ENCODE peak calls at places on chromosome 14, in seven cellular contexts. One of them, this sample, is unnamed.

GRCh38 chr14:51847489-51847796 is 13.0 kb upstream of the GNG2 start:
- DNase-seq in AG04450: no peak
- DNase-seq in lower lobe of right lung: no peak
- DNase-seq in bronchial epithelial cell: no peak
- DNase-seq in left lung: no peak
- DNase-seq in A673: no peak
- DNase-seq in left ventricle myocardium inferior: no peak
- DNase-seq in this sample: no peak

GRCh38 chr14:97943619-97944018 is 1146.4 kb downstream of the VRK1 start:
- DNase-seq in AG04450: no peak
- DNase-seq in lower lobe of right lung: no peak
- DNase-seq in bronchial epithelial cell: no peak
- DNase-seq in left lung: no peak
- DNase-seq in A673: no peak
- DNase-seq in left ventricle myocardium inferior: no peak
- DNase-seq in this sample: no peak

GRCh38 chr14:38257500-38257899 is 1.6 kb upstream of the CLEC14A start:
- DNase-seq in AG04450: no peak
- DNase-seq in lower lobe of right lung: no peak
- DNase-seq in bronchial epithelial cell: peak; percentile 52
- DNase-seq in left lung: no peak
- DNase-seq in A673: no peak
- DNase-seq in left ventricle myocardium inferior: no peak
- DNase-seq in this sample: no peak

GRCh38 chr14:95040723-95041476 is 116.4 kb downstream of the DICER1 start:
- DNase-seq in AG04450: no peak
- DNase-seq in lower lobe of right lung: no peak
- DNase-seq in bronchial epithelial cell: no peak
- DNase-seq in left lung: no peak
- DNase-seq in A673: no peak
- DNase-seq in left ventricle myocardium inferior: no peak
- DNase-seq in this sample: no peak

GRCh38 chr14:66476964-66477363 is 9.2 kb upstream of the CCDC196 start:
- DNase-seq in AG04450: no peak
- DNase-seq in lower lobe of right lung: no peak
- DNase-seq in bronchial epithelial cell: peak; percentile 37
- DNase-seq in left lung: no peak
- DNase-seq in A673: peak; percentile 21
- DNase-seq in left ventricle myocardium inferior: no peak
- DNase-seq in this sample: no peak

GRCh38 chr14:99815696-99816095 is 22.5 kb downstream of the EML1 start:
- DNase-seq in AG04450: no peak
- DNase-seq in lower lobe of right lung: no peak
- DNase-seq in bronchial epithelial cell: no peak
- DNase-seq in left lung: no peak
- DNase-seq in A673: no peak
- DNase-seq in left ventricle myocardium inferior: no peak
- DNase-seq in this sample: no peak

GRCh38 chr14:26199599-26200370 is 398.0 kb downstream of the NOVA1 start:
- DNase-seq in AG04450: no peak
- DNase-seq in lower lobe of right lung: no peak
- DNase-seq in bronchial epithelial cell: no peak
- DNase-seq in left lung: no peak
- DNase-seq in A673: no peak
- DNase-seq in left ventricle myocardium inferior: no peak
- DNase-seq in this sample: no peak

GRCh38 chr14:22391908-22392307 is 197.1 kb downstream of the DAD1 start:
- DNase-seq in AG04450: peak; percentile 37
- DNase-seq in lower lobe of right lung: peak; percentile 57
- DNase-seq in bronchial epithelial cell: peak; percentile 72
- DNase-seq in left lung: peak; percentile 56
- DNase-seq in A673: peak; percentile 93
- DNase-seq in left ventricle myocardium inferior: peak; percentile 34
- DNase-seq in this sample: no peak

GRCh38 chr14:103185051-103186027 is 62.1 kb downstream of the TNFAIP2 start:
- DNase-seq in AG04450: no peak
- DNase-seq in lower lobe of right lung: no peak
- DNase-seq in bronchial epithelial cell: peak; percentile 77
- DNase-seq in left lung: no peak
- DNase-seq in A673: peak; percentile 65
- DNase-seq in left ventricle myocardium inferior: no peak
- DNase-seq in this sample: no peak

GRCh38 chr14:31492759-31493498 is 5.1 kb upstream of the GPR33 start:
- DNase-seq in AG04450: no peak
- DNase-seq in lower lobe of right lung: no peak
- DNase-seq in bronchial epithelial cell: peak; percentile 43
- DNase-seq in left lung: no peak
- DNase-seq in A673: no peak
- DNase-seq in left ventricle myocardium inferior: no peak
- DNase-seq in this sample: no peak

GRCh38 chr14:93905623-93906022 is 21.5 kb upstream of the FAM181A start:
- DNase-seq in AG04450: no peak
- DNase-seq in lower lobe of right lung: no peak
- DNase-seq in bronchial epithelial cell: no peak
- DNase-seq in left lung: no peak
- DNase-seq in A673: no peak
- DNase-seq in left ventricle myocardium inferior: no peak
- DNase-seq in this sample: no peak

GRCh38 chr14:103187911-103188310 is 64.7 kb downstream of the TNFAIP2 start:
- DNase-seq in AG04450: no peak
- DNase-seq in lower lobe of right lung: no peak
- DNase-seq in bronchial epithelial cell: no peak
- DNase-seq in left lung: no peak
- DNase-seq in A673: no peak
- DNase-seq in left ventricle myocardium inferior: no peak
- DNase-seq in this sample: no peak

GRCh38 chr14:89182326-89182725 is 234.7 kb downstream of the FOXN3 start:
- DNase-seq in AG04450: no peak
- DNase-seq in lower lobe of right lung: no peak
- DNase-seq in bronchial epithelial cell: no peak
- DNase-seq in left lung: no peak
- DNase-seq in A673: no peak
- DNase-seq in left ventricle myocardium inferior: no peak
- DNase-seq in this sample: no peak

GRCh38 chr14:45038865-45039264 is 45.1 kb upstream of the PRPF39 start:
- DNase-seq in AG04450: no peak
- DNase-seq in lower lobe of right lung: no peak
- DNase-seq in bronchial epithelial cell: no peak
- DNase-seq in left lung: no peak
- DNase-seq in A673: peak; percentile 1
- DNase-seq in left ventricle myocardium inferior: no peak
- DNase-seq in this sample: no peak

GRCh38 chr14:25904446-25904845 is 693.4 kb downstream of the NOVA1 start:
- DNase-seq in AG04450: no peak
- DNase-seq in lower lobe of right lung: no peak
- DNase-seq in bronchial epithelial cell: no peak
- DNase-seq in left lung: no peak
- DNase-seq in A673: no peak
- DNase-seq in left ventricle myocardium inferior: no peak
- DNase-seq in this sample: no peak

GRCh38 chr14:97311411-97311810 is 514.2 kb downstream of the VRK1 start:
- DNase-seq in AG04450: no peak
- DNase-seq in lower lobe of right lung: no peak
- DNase-seq in bronchial epithelial cell: no peak
- DNase-seq in left lung: no peak
- DNase-seq in A673: no peak
- DNase-seq in left ventricle myocardium inferior: no peak
- DNase-seq in this sample: no peak

GRCh38 chr14:34713681-34714319 is 593 bp downstream of the CFL2 start:
- DNase-seq in AG04450: no peak
- DNase-seq in lower lobe of right lung: peak; percentile 61
- DNase-seq in bronchial epithelial cell: peak; percentile 72
- DNase-seq in left lung: peak; percentile 53
- DNase-seq in A673: peak; percentile 40
- DNase-seq in left ventricle myocardium inferior: peak; percentile 22
- DNase-seq in this sample: peak; percentile 73

GRCh38 chr14:30906752-30907658 is 32.6 kb downstream of the COCH start:
- DNase-seq in AG04450: no peak
- DNase-seq in lower lobe of right lung: no peak
- DNase-seq in bronchial epithelial cell: peak; percentile 65
- DNase-seq in left lung: no peak
- DNase-seq in A673: peak; percentile 40
- DNase-seq in left ventricle myocardium inferior: no peak
- DNase-seq in this sample: no peak

GRCh38 chr14:81452341-81452740 is 52.2 kb upstream of the STON2 start:
- DNase-seq in AG04450: no peak
- DNase-seq in lower lobe of right lung: no peak
- DNase-seq in bronchial epithelial cell: no peak
- DNase-seq in left lung: no peak
- DNase-seq in A673: no peak
- DNase-seq in left ventricle myocardium inferior: no peak
- DNase-seq in this sample: no peak

GRCh38 chr14:31705731-31706130 is 144.5 kb downstream of the NUBPL start:
- DNase-seq in AG04450: no peak
- DNase-seq in lower lobe of right lung: no peak
- DNase-seq in bronchial epithelial cell: no peak
- DNase-seq in left lung: no peak
- DNase-seq in A673: no peak
- DNase-seq in left ventricle myocardium inferior: no peak
- DNase-seq in this sample: no peak

GRCh38 chr14:103057028-103057371 is 349 bp downstream of the CDC42BPB start:
- DNase-seq in AG04450: no peak
- DNase-seq in lower lobe of right lung: peak; percentile 68
- DNase-seq in bronchial epithelial cell: no peak
- DNase-seq in left lung: peak; percentile 38
- DNase-seq in A673: peak; percentile 27
- DNase-seq in left ventricle myocardium inferior: peak; percentile 40
- DNase-seq in this sample: no peak

GRCh38 chr14:93893550-93894329 is 33.4 kb upstream of the FAM181A start:
- DNase-seq in AG04450: no peak
- DNase-seq in lower lobe of right lung: no peak
- DNase-seq in bronchial epithelial cell: no peak
- DNase-seq in left lung: no peak
- DNase-seq in A673: no peak
- DNase-seq in left ventricle myocardium inferior: no peak
- DNase-seq in this sample: no peak

GRCh38 chr14:58882577-58883018 is 244.8 kb downstream of the DACT1 start:
- DNase-seq in AG04450: no peak
- DNase-seq in lower lobe of right lung: no peak
- DNase-seq in bronchial epithelial cell: no peak
- DNase-seq in left lung: no peak
- DNase-seq in A673: peak; percentile 97
- DNase-seq in left ventricle myocardium inferior: no peak
- DNase-seq in this sample: no peak

GRCh38 chr14:23432102-23432925 is 3.1 kb downstream of the MYH7 start:
- DNase-seq in AG04450: no peak
- DNase-seq in lower lobe of right lung: no peak
- DNase-seq in bronchial epithelial cell: no peak
- DNase-seq in left lung: peak; percentile 10
- DNase-seq in A673: no peak
- DNase-seq in left ventricle myocardium inferior: no peak
- DNase-seq in this sample: no peak
- TF ChIP-seq CTCF in AG04450: no peak
- TF ChIP-seq CTCF in lower lobe of right lung: no peak
- TF ChIP-seq CTCF in bronchial epithelial cell: no peak
- TF ChIP-seq CTCF in left lung: no peak
- TF ChIP-seq CTCF in A673: no peak
- TF ChIP-seq CTCF in left ventricle myocardium inferior: no peak
- TF ChIP-seq CTCF in this sample: no peak

GRCh38 chr14:75280831-75281690 is 2.4 kb downstream of the FOS start:
- DNase-seq in AG04450: no peak
- DNase-seq in lower lobe of right lung: no peak
- DNase-seq in bronchial epithelial cell: no peak
- DNase-seq in left lung: no peak
- DNase-seq in A673: no peak
- DNase-seq in left ventricle myocardium inferior: no peak
- DNase-seq in this sample: no peak
- H3K4me3 ChIP-seq in AG04450: no peak overlapping the region
- H3K4me3 ChIP-seq in lower lobe of right lung: peak overlapping the region; percentile 90
- H3K4me3 ChIP-seq in bronchial epithelial cell: peak overlapping the region; percentile 91
- H3K4me3 ChIP-seq in left lung: peak overlapping the region; percentile 87
- H3K4me3 ChIP-seq in A673: peak overlapping the region; percentile 12
- H3K4me3 ChIP-seq in left ventricle myocardium inferior: peak overlapping the region; percentile 83
- H3K4me3 ChIP-seq in this sample: peak overlapping the region; percentile 87

DNA sequence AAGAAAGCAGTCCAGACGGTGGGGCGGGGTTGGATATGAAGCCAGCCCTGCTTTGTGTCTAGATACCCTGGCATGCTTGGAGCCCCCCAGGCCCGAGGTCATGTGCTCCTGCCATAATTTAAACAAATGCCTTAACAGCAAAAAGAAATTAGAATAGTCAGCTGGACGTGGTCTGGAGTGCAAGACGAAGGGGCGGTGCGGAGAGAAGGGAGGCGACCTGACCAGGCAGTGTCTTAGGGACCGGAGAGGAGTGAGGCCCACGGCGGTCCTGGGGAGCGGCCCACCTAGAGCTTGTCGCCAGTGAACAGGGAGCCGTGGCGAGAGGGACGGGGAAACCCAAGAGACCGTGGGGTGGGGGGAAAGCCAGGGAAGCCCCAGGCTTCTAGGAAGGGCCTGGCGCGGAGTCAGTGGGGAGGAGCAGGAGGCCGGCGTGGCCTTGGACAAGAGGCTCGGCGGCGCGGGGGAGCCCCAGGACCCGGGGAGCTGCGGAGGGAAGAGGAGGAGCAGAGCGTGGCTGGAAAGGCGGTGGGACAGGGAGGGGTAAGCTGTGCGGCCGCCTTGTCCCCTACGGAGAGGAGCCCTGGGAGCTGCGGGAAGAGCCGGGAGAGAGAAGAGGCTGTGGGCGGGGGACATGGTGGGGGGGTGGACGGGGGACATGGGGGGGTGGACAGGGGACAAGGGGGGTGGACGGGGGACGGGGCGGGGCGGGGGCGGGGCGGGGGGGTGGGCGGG is 118.5 kb upstream of the C14orf180 start:
- DNase-seq in AG04450: no peak
- DNase-seq in lower lobe of right lung: peak; percentile 43
- DNase-seq in bronchial epithelial cell: no peak
- DNase-seq in left lung: no peak
- DNase-seq in A673: no peak
- DNase-seq in left ventricle myocardium inferior: no peak
- DNase-seq in this sample: no peak
- H3K27me3 ChIP-seq in AG04450: peaks cover 2% of the 10 kb centered on the region
- H3K27me3 ChIP-seq in lower lobe of right lung: peaks cover 48% of the 10 kb centered on the region
- H3K27me3 ChIP-seq in bronchial epithelial cell: no peaks in the 10 kb centered on the region
- H3K27me3 ChIP-seq in left lung: peaks cover 20% of the 10 kb centered on the region
- H3K27me3 ChIP-seq in A673: peaks cover 68% of the 10 kb centered on the region
- H3K27me3 ChIP-seq in left ventricle myocardium inferior: peaks cover 91% of the 10 kb centered on the region
- H3K27me3 ChIP-seq in this sample: peaks cover 2% of the 10 kb centered on the region

DNA sequence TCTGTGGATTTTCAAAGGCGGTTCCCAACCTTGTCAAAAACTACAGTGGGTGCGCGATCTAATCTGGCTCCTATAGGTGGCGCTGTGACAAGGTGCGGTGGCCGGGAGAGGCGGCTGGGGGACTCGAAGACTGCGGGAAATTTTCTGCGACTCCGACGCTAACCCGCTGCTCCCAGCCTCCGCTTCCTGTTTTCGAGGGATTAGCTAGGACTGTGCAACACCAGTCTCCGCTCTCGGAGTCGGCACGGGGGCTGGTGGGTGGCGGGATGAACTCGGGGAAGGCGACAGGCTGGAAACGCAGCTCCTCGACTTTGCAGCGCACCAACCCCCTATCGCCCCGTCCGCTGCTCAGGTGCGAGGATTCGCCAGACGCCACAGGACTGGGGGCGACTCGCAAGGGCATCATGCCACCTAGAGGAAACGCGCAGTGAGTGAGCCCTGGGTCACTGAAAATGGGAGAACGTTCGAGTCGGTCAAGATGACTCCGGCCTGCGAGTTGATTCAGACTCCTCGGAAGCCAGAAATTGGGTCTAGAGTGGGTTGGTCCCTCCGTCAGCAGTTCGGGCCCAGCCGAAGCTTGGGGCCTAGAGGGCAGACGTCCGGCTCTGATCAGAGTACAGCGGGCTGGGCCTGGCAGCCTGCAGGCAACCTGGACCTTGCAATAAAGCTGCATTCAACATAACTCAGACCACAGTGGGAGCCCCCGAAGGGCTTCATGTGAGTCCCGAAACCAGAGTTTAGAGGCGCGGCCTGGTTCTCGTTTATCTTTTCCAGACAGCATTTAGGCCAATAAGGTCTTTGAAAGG is 5.5 kb upstream of the PAX9 start:
- DNase-seq in AG04450: no peak
- DNase-seq in lower lobe of right lung: no peak
- DNase-seq in bronchial epithelial cell: peak; percentile 34
- DNase-seq in left lung: no peak
- DNase-seq in A673: peak; percentile 93
- DNase-seq in left ventricle myocardium inferior: no peak
- DNase-seq in this sample: no peak
- TF ChIP-seq CTCF in AG04450: peak; percentile 21
- TF ChIP-seq CTCF in lower lobe of right lung: peak; percentile 27
- TF ChIP-seq CTCF in bronchial epithelial cell: peak; percentile 75
- TF ChIP-seq CTCF in left lung: no peak
- TF ChIP-seq CTCF in A673: peak; percentile 91
- TF ChIP-seq CTCF in left ventricle myocardium inferior: peak; percentile 44
- TF ChIP-seq CTCF in this sample: peak; percentile 39